ENCODE peak calls at places on chromosomes 5 and 9, in nine cellular contexts. O is mucosa of descending colon, D is RWPE2, A is heart left ventricle, Z is ovary, M is spleen, I is kidney, V is astrocyte, N is IMR-90. T is an unnamed sample. For H3K4me1, the result is how much of the 10 kb centered on the place peaks cover.

GRCh38 chr9:90641090-90641489 is 1.5 kb downstream of the DIRAS2 start:
- DNase-seq in O (no peak), D (no peak), A (no peak), Z (no peak), M (no peak), I (no peak), V (no peak), N (no peak), T (no peak)

GRCh38 chr5:103041071-103041676 is 78.8 kb downstream of the GIN1 start:
- DNase-seq in O (no peak), D (no peak), A (no peak), Z (no peak), M (no peak), I (no peak), V (peak), N (peak), T (peak)

GRCh38 chr5:73443725-73444498 is 4.7 kb downstream of the FOXD1 start:
- DNase-seq in O (no peak), D (peak), A (no peak), Z (no peak), M (no peak), I (peak), V (no peak), N (no peak), T (no peak)

GRCh38 chr5:95670568-95670967 is 12.2 kb downstream of the SPATA9 start:
- DNase-seq in O (no peak), D (no peak), A (no peak), Z (no peak), M (no peak), I (no peak), V (peak), N (peak), T (no peak)

GRCh38 chr9:22415941-22416691 is 30.5 kb upstream of the DMRTA1 start:
- DNase-seq in O (no peak), D (no peak), A (no peak), Z (no peak), M (no peak), I (no peak), V (no peak), N (no peak), T (no peak)

GRCh38 chr5:149865746-149866145 is 78.8 kb downstream of the PDE6A start:
- DNase-seq in O (no peak), D (no peak), A (no peak), Z (no peak), M (no peak), I (no peak), V (no peak), N (no peak), T (no peak)

GRCh38 chr9:113516840-113517577 is 53.5 kb downstream of the RGS3 start:
- DNase-seq in O (peak), D (no peak), A (no peak), Z (no peak), M (peak), I (peak), V (peak), N (peak), T (no peak)

GRCh38 chr9:36332006-36332405 is 68.1 kb downstream of the RNF38 start:
- DNase-seq in O (no peak), D (no peak), A (no peak), Z (no peak), M (no peak), I (no peak), V (no peak), N (peak), T (peak)

GRCh38 chr5:55096860-55097259 is 5.6 kb upstream of the GZMA start:
- DNase-seq in O (no peak), D (no peak), A (no peak), Z (no peak), M (no peak), I (no peak), V (no peak), N (no peak), T (no peak)

GRCh38 chr9:94623253-94623652 is 16.1 kb downstream of the FBP1 start:
- DNase-seq in O (peak), D (no peak), A (no peak), Z (no peak), M (peak), I (no peak), V (no peak), N (no peak), T (peak)

GRCh38 chr5:9094582-9094981 is 451.3 kb downstream of the SEMA5A start:
- DNase-seq in O (no peak), D (no peak), A (no peak), Z (no peak), M (no peak), I (no peak), V (peak), N (peak), T (no peak)

GRCh38 chr5:82662340-82662739 is 384.2 kb upstream of the RPS23 start:
- DNase-seq in O (no peak), D (no peak), A (no peak), Z (no peak), M (no peak), I (no peak), V (peak), N (no peak), T (no peak)

GRCh38 chr9:35180801-35181200 is 19.0 kb downstream of the UNC13B start:
- DNase-seq in O (no peak), D (no peak), A (no peak), Z (no peak), M (no peak), I (no peak), V (no peak), N (no peak), T (no peak)

GRCh38 chr9:18666987-18667772 is 193.2 kb downstream of the ADAMTSL1 start:
- DNase-seq in O (no peak), D (no peak), A (no peak), Z (no peak), M (no peak), I (no peak), V (peak), N (peak), T (no peak)

GRCh38 chr5:107771926-107772325 is 101.2 kb upstream of the EFNA5 start:
- DNase-seq in O (no peak), D (no peak), A (no peak), Z (no peak), M (no peak), I (no peak), V (no peak), N (no peak), T (no peak)
- H3K4me1 ChIP-seq in O (under half), D (under half), A (under half), Z (under half), M (under half), I (under half), V (under half), N (under half), T (under half)

GRCh38 chr9:91744114-91744513 is 205.9 kb downstream of the ROR2 start:
- DNase-seq in O (no peak), D (no peak), A (no peak), Z (no peak), M (no peak), I (no peak), V (no peak), N (no peak), T (no peak)

GRCh38 chr9:91741529-91741928 is 208.5 kb downstream of the ROR2 start:
- DNase-seq in O (no peak), D (no peak), A (no peak), Z (no peak), M (no peak), I (no peak), V (peak), N (peak), T (peak)

GRCh38 chr9:91736898-91737601 is 213.0 kb downstream of the ROR2 start:
- DNase-seq in O (no peak), D (no peak), A (no peak), Z (no peak), M (peak), I (no peak), V (no peak), N (no peak), T (no peak)

GRCh38 chr9:91736311-91736710 is 213.7 kb downstream of the ROR2 start:
- DNase-seq in O (no peak), D (no peak), A (no peak), Z (no peak), M (peak), I (no peak), V (no peak), N (no peak), T (no peak)

GRCh38 chr9:91740713-91741112 is 209.3 kb downstream of the ROR2 start:
- DNase-seq in O (peak), D (no peak), A (peak), Z (peak), M (peak), I (no peak), V (peak), N (peak), T (peak)
- TF ChIP-seq CTCF in O (no peak), D (no peak), A (no peak), Z (peak), M (no peak), I (no peak), V (no peak), N (peak), T (peak)

GRCh38 chr9:129139233-129139992 is 28.2 kb downstream of the PTPA start:
- DNase-seq in O (peak), D (no peak), A (peak), Z (peak), M (peak), I (peak), V (peak), N (peak), T (peak)

GRCh38 chr9:129139993-129140396 is 28.8 kb downstream of the PTPA start:
- DNase-seq in O (peak), D (peak), A (peak), Z (peak), M (peak), I (peak), V (peak), N (peak), T (peak)

GRCh38 chr9:129137292-129138143 is 26.3 kb downstream of the PTPA start:
- DNase-seq in O (no peak), D (no peak), A (no peak), Z (no peak), M (no peak), I (peak), V (no peak), N (no peak), T (peak)

GRCh38 chr9:129138144-129138462 is 26.9 kb downstream of the PTPA start:
- DNase-seq in O (no peak), D (no peak), A (no peak), Z (no peak), M (no peak), I (peak), V (no peak), N (no peak), T (no peak)

DNA sequence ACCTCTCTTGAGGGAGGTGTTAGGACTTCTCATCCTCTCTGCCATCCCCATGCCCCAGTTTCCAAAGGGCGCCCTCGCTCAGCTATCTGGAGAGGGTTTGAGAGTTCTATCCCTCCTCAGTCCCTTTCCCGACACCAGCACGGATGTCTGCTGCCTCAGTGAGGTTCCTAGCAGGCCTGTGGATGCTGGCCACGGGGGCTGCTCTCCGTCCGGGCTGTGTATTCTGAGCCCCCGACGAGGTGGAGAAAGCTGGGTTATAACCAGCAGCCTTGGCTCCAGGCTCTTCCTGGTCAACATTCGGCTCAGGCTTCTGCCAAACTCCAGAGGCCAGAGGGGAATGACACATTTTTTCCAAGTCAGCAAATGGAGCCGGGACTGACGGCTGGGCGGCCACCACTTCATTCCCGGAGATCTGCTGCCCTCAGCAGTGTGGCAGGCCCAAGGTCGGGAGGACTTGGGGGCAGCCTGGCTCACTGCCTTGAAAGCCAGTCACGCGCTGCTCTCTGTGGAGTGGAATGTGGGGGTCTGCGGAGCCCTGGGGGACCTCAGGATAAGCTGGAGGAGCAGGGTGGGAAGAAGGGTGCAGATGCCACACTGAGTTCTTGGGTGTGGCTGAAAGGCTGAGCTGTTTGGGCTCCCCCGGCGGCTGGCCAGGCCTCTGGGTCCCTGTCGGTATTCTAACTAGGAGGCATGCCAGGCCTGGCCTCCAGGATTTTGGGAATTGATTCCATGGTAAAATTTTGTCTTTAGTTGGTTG is 27.4 kb downstream of the PTPA start:
- DNase-seq in O (peak), D (no peak), A (peak), Z (peak), M (peak), I (peak), V (peak), N (peak), T (peak)
- H3K4me1 ChIP-seq in O (under half), D (under half), A (half or more), Z (under half), M (half or more), I (half or more), V (half or more), N (under half), T (half or more)

GRCh38 chr5:168339151-168340140 is 48.0 kb downstream of the WWC1 start:
- DNase-seq in O (no peak), D (no peak), A (no peak), Z (no peak), M (peak), I (no peak), V (no peak), N (no peak), T (no peak)
- TF ChIP-seq CTCF in O (no peak), D (no peak), A (no peak), Z (no peak), M (no peak), I (no peak), V (no peak), N (no peak), T (peak)

GRCh38 chr9:137163805-137164204 is 6.0 kb downstream of the LRRC26 start:
- DNase-seq in O (no peak), D (no peak), A (no peak), Z (no peak), M (no peak), I (no peak), V (no peak), N (no peak), T (peak)
- H3K4me1 ChIP-seq in O (under half), D (under half), A (under half), Z (under half), M (under half), I (under half), V (under half), N (under half), T (under half)

GRCh38 chr9:80884180-80884579 is 805.2 kb downstream of the TLE1 start:
- DNase-seq in O (no peak), D (no peak), A (no peak), Z (no peak), M (no peak), I (no peak), V (no peak), N (no peak), T (no peak)

GRCh38 chr9:80881350-80881749 is 808.0 kb downstream of the TLE1 start:
- DNase-seq in O (no peak), D (no peak), A (no peak), Z (no peak), M (no peak), I (no peak), V (no peak), N (no peak), T (no peak)

GRCh38 chr9:80881946-80882345 is 807.4 kb downstream of the TLE1 start:
- DNase-seq in O (no peak), D (no peak), A (no peak), Z (no peak), M (no peak), I (no peak), V (no peak), N (no peak), T (no peak)

DNA sequence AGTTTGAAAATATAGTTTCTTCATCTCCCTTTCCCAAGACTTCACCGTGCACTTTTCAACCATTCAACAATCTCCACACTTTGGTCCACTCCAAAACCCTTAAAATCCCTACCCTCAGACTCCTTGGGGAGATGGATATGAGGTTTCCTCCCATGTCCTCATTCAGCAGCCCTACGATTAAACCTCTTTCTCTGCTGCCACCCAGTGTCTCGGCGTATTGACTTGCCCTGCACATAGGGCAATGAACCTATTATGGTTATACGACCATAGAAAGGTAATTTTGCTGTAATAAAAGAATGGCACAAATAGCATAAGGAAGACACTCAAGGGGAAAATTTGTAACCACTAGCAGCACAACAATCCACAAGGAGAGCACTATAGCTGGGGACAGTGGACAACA is 803.5 kb downstream of the TLE1 start:
- DNase-seq in O (no peak), D (no peak), A (no peak), Z (peak), M (no peak), I (no peak), V (no peak), N (no peak), T (no peak)
- TF ChIP-seq CTCF in O (no peak), D (peak), A (no peak), Z (no peak), M (no peak), I (no peak), V (no peak), N (no peak), T (peak)